ENCODE peak calls at places on chromosomes 7 and 10, in five cellular contexts. I is nucleus accumbens, Z is lower leg skin, E is islet precursor cell, H is kidney epithelial cell. M is an unnamed sample.

GRCh38 chr7:150788474-150789269 is 11.5 kb downstream of the TMEM176B start:
- DNase-seq in I (no peak), Z (peak; percentile 85), E (no peak), H (no peak), M (no peak)

GRCh38 chr10:72257051-72257892 is 16.5 kb upstream of the DDIT4 start:
- DNase-seq in I (no peak), Z (no peak), E (no peak), H (no peak), M (no peak)

GRCh38 chr7:109763611-109764010 is 1193.9 kb downstream of the DNAJB9 start:
- DNase-seq in I (no peak), Z (no peak), E (no peak), H (no peak), M (no peak)

GRCh38 chr7:141477866-141478265 is 73.3 kb upstream of the AGK start:
- DNase-seq in I (no peak), Z (no peak), E (no peak), H (no peak), M (no peak)

GRCh38 chr10:116470768-116471415 is 43.2 kb downstream of the PNLIPRP3 start:
- DNase-seq in I (no peak), Z (no peak), E (peak; percentile 74), H (no peak), M (peak; percentile 77)

GRCh38 chr7:88789480-88790064 is 6.0 kb downstream of the TEX47 start:
- DNase-seq in I (no peak), Z (no peak), E (no peak), H (no peak), M (no peak)

GRCh38 chr10:115171392-115171960 is 78.3 kb downstream of the ATRNL1 start:
- DNase-seq in I (no peak), Z (no peak), E (no peak), H (no peak), M (no peak)

GRCh38 chr7:146922777-146923176 is 806.2 kb downstream of the CNTNAP2 start:
- DNase-seq in I (no peak), Z (no peak), E (no peak), H (no peak), M (no peak)

GRCh38 chr10:5665380-5666323 is 743 bp downstream of the ASB13 start:
- DNase-seq in I (peak; percentile 44), Z (peak; percentile 89), E (no peak), H (no peak), M (peak; percentile 9)

GRCh38 chr7:131284702-131285419 is 42.8 kb upstream of the MKLN1 start:
- DNase-seq in I (peak; percentile 62), Z (peak; percentile 88), E (no peak), H (peak; percentile 62), M (peak; percentile 32)

GRCh38 chr10:72016608-72017310 is 52.6 kb downstream of the CHST3 start:
- DNase-seq in I (no peak), Z (no peak), E (no peak), H (no peak), M (no peak)

GRCh38 chr10:131803863-131804425 is 96.9 kb upstream of the PPP2R2D start:
- DNase-seq in I (no peak), Z (peak; percentile 45), E (peak; percentile 19), H (no peak), M (no peak)

GRCh38 chr7:5528071-5528814 is 104.6 kb upstream of the TNRC18 start:
- DNase-seq in I (peak; percentile 20), Z (peak; percentile 90), E (no peak), H (no peak), M (no peak)

GRCh38 chr10:61319550-61320256 is 133.5 kb downstream of the TMEM26 start:
- DNase-seq in I (no peak), Z (no peak), E (no peak), H (no peak), M (peak; percentile 17)

GRCh38 chr7:2006231-2006771 is 226.4 kb downstream of the MAD1L1 start:
- DNase-seq in I (no peak), Z (peak; percentile 46), E (no peak), H (no peak), M (no peak)

GRCh38 chr7:92669616-92670153 is 79.5 kb upstream of the FAM133B start:
- DNase-seq in I (no peak), Z (no peak), E (no peak), H (no peak), M (peak; percentile 70)

GRCh38 chr7:155543011-155543881 is 3.1 kb downstream of the CNPY1 start:
- DNase-seq in I (no peak), Z (no peak), E (no peak), H (no peak), M (no peak)

GRCh38 chr7:18706648-18707047 is 211.1 kb downstream of the HDAC9 start:
- DNase-seq in I (no peak), Z (no peak), E (no peak), H (no peak), M (no peak)

GRCh38 chr10:127496045-127496444 is 53.1 kb upstream of the NPS start:
- DNase-seq in I (no peak), Z (no peak), E (no peak), H (no peak), M (no peak)

GRCh38 chr10:22637491-22637890 is 76.9 kb downstream of the PIP4K2A start:
- DNase-seq in I (no peak), Z (no peak), E (no peak), H (no peak), M (no peak)

GRCh38 chr10:48253970-48254657 is 20.4 kb downstream of the FRMPD2 start:
- DNase-seq in I (no peak), Z (no peak), E (peak; percentile 63), H (peak; percentile 92), M (peak; percentile 94)

GRCh38 chr10:77374189-77374656 is 263.4 kb downstream of the KCNMA1 start:
- DNase-seq in I (no peak), Z (no peak), E (no peak), H (no peak), M (no peak)

GRCh38 chr7:50556247-50556976 is 8.8 kb downstream of the DDC start:
- DNase-seq in I (no peak), Z (no peak), E (no peak), H (no peak), M (no peak)

GRCh38 chr7:27364344-27364758 is 121.7 kb downstream of the EVX1 start:
- DNase-seq in I (peak; percentile 42), Z (peak; percentile 91), E (no peak), H (peak; percentile 2), M (no peak)

GRCh38 chr7:80642871-80643270 is 4.4 kb downstream of the CD36 start:
- DNase-seq in I (no peak), Z (no peak), E (no peak), H (no peak), M (no peak)

GRCh38 chr10:89548673-89549072 is 13.3 kb upstream of the SLC16A12 start:
- DNase-seq in I (no peak), Z (no peak), E (no peak), H (no peak), M (no peak)

GRCh38 chr10:6120691-6121090 is 31.9 kb downstream of the RBM17 start:
- DNase-seq in I (no peak), Z (no peak), E (peak; percentile 52), H (no peak), M (no peak)

GRCh38 chr10:116748041-116748440 is 5.7 kb upstream of the HSPA12A start:
- DNase-seq in I (no peak), Z (no peak), E (peak; percentile 74), H (no peak), M (peak; percentile 82)